ENCODE peak calls at places on chromosome 20, in six cellular contexts. One of them, this sample, is unnamed. For H3K4me1, the result is how much of the 10 kb centered on the place peaks cover.

GRCh38 chr20:61120595-61121515 is 131.2 kb upstream of the CDH4 start:
- DNase-seq in BE2C: peak
- DNase-seq in Peyer's patch: no peak
- DNase-seq in CD8-positive, alpha-beta memory T cell: no peak
- DNase-seq in HepG2: peak
- DNase-seq in spleen: no peak
- DNase-seq in this sample: peak

GRCh38 chr20:57658447-57659130 is 38.4 kb upstream of the ZBP1 start:
- DNase-seq in CD8-positive, alpha-beta memory T cell: peak
- DNase-seq in Peyer's patch: no peak
- DNase-seq in HepG2: no peak
- DNase-seq in spleen: peak
- DNase-seq in BE2C: no peak
- DNase-seq in this sample: peak

GRCh38 chr20:44536139-44536538 is 14.3 kb upstream of the SERINC3 start:
- DNase-seq in HepG2: no peak
- DNase-seq in Peyer's patch: no peak
- DNase-seq in CD8-positive, alpha-beta memory T cell: no peak
- DNase-seq in spleen: no peak
- DNase-seq in BE2C: no peak
- DNase-seq in this sample: no peak

GRCh38 chr20:63979549-63980316 is at the start of gene SAMD10:
- DNase-seq in spleen: peak
- DNase-seq in HepG2: peak
- DNase-seq in Peyer's patch: peak
- DNase-seq in BE2C: peak
- DNase-seq in CD8-positive, alpha-beta memory T cell: peak
- DNase-seq in this sample: peak

GRCh38 chr20:64160536-64161495 is 3.4 kb upstream of the MYT1 start:
- DNase-seq in Peyer's patch: no peak
- DNase-seq in spleen: no peak
- DNase-seq in HepG2: no peak
- DNase-seq in BE2C: peak
- DNase-seq in CD8-positive, alpha-beta memory T cell: no peak
- DNase-seq in this sample: no peak

GRCh38 chr20:36579996-36580545 is 6.7 kb downstream of the TGIF2 start:
- DNase-seq in spleen: no peak
- DNase-seq in Peyer's patch: no peak
- DNase-seq in HepG2: no peak
- DNase-seq in BE2C: no peak
- DNase-seq in CD8-positive, alpha-beta memory T cell: no peak
- DNase-seq in this sample: no peak

GRCh38 chr20:25989196-25989595 is 292.5 kb upstream of the ZNF337 start:
- DNase-seq in CD8-positive, alpha-beta memory T cell: no peak
- DNase-seq in Peyer's patch: no peak
- DNase-seq in HepG2: no peak
- DNase-seq in BE2C: no peak
- DNase-seq in spleen: peak
- DNase-seq in this sample: no peak

GRCh38 chr20:51354769-51355319 is 187.7 kb downstream of the NFATC2 start:
- DNase-seq in Peyer's patch: no peak
- DNase-seq in CD8-positive, alpha-beta memory T cell: no peak
- DNase-seq in spleen: peak
- DNase-seq in HepG2: no peak
- DNase-seq in BE2C: no peak
- DNase-seq in this sample: no peak

GRCh38 chr20:44218441-44218840 is 7.9 kb upstream of the OSER1 start:
- DNase-seq in Peyer's patch: peak
- DNase-seq in spleen: no peak
- DNase-seq in BE2C: no peak
- DNase-seq in CD8-positive, alpha-beta memory T cell: peak
- DNase-seq in HepG2: no peak
- DNase-seq in this sample: no peak

GRCh38 chr20:37991506-37992302 is 41.6 kb downstream of the TTI1 start:
- DNase-seq in CD8-positive, alpha-beta memory T cell: no peak
- DNase-seq in Peyer's patch: no peak
- DNase-seq in spleen: no peak
- DNase-seq in HepG2: no peak
- DNase-seq in BE2C: no peak
- DNase-seq in this sample: no peak

GRCh38 chr20:15482525-15482924 is 1090.7 kb downstream of the KIF16B start:
- DNase-seq in HepG2: no peak
- DNase-seq in spleen: no peak
- DNase-seq in CD8-positive, alpha-beta memory T cell: no peak
- DNase-seq in Peyer's patch: no peak
- DNase-seq in BE2C: no peak
- DNase-seq in this sample: no peak

GRCh38 chr20:1083431-1084080 is 34.8 kb upstream of the PSMF1 start:
- DNase-seq in BE2C: no peak
- DNase-seq in HepG2: no peak
- DNase-seq in Peyer's patch: no peak
- DNase-seq in CD8-positive, alpha-beta memory T cell: no peak
- DNase-seq in spleen: no peak
- DNase-seq in this sample: no peak

GRCh38 chr20:5433352-5433751 is 116.6 kb upstream of the PROKR2 start:
- DNase-seq in spleen: no peak
- DNase-seq in BE2C: no peak
- DNase-seq in HepG2: no peak
- DNase-seq in Peyer's patch: no peak
- DNase-seq in CD8-positive, alpha-beta memory T cell: no peak
- DNase-seq in this sample: no peak

GRCh38 chr20:17806739-17807441 is 107.1 kb downstream of the BANF2 start:
- DNase-seq in spleen: no peak
- DNase-seq in CD8-positive, alpha-beta memory T cell: no peak
- DNase-seq in BE2C: peak
- DNase-seq in Peyer's patch: no peak
- DNase-seq in HepG2: no peak
- DNase-seq in this sample: peak

GRCh38 chr20:17809714-17810631 is 110.2 kb downstream of the BANF2 start:
- DNase-seq in spleen: no peak
- DNase-seq in Peyer's patch: no peak
- DNase-seq in CD8-positive, alpha-beta memory T cell: no peak
- DNase-seq in BE2C: no peak
- DNase-seq in HepG2: no peak
- DNase-seq in this sample: no peak

GRCh38 chr20:17807670-17808069 is 107.9 kb downstream of the BANF2 start:
- DNase-seq in CD8-positive, alpha-beta memory T cell: no peak
- DNase-seq in HepG2: peak
- DNase-seq in Peyer's patch: no peak
- DNase-seq in BE2C: no peak
- DNase-seq in spleen: no peak
- DNase-seq in this sample: no peak

GRCh38 chr20:17808357-17808756 is 108.6 kb downstream of the BANF2 start:
- DNase-seq in CD8-positive, alpha-beta memory T cell: no peak
- DNase-seq in Peyer's patch: no peak
- DNase-seq in spleen: no peak
- DNase-seq in BE2C: no peak
- DNase-seq in HepG2: peak
- DNase-seq in this sample: peak

DNA sequence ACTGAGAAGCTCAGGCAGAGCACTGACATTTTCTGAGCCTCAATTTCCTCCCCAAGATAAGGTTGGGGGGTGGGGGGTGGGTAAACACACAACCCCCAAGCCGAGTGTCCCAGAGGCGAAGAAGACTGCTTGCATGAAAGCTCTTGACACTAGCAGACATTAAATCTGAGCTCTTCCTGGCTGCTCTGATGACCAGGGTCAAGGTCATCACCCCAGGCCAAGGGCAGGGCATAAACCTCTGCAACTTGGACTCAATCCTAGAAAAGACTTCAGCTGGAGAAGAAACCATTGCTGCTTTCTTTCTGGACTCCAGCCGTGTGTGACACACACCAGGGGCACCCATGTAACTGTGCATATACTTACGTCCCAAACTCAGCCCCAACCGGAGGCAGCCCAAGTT is 109.0 kb downstream of the BANF2 start:
- DNase-seq in HepG2: no peak
- DNase-seq in BE2C: no peak
- DNase-seq in Peyer's patch: no peak
- DNase-seq in spleen: no peak
- DNase-seq in CD8-positive, alpha-beta memory T cell: no peak
- DNase-seq in this sample: no peak
- H3K4me1 ChIP-seq in HepG2: half or more
- H3K4me1 ChIP-seq in BE2C: under half
- H3K4me1 ChIP-seq in Peyer's patch: under half
- H3K4me1 ChIP-seq in spleen: under half
- H3K4me1 ChIP-seq in CD8-positive, alpha-beta memory T cell: under half
- H3K4me1 ChIP-seq in this sample: under half

GRCh38 chr20:59153355-59153681 is 10.3 kb upstream of the ZNF831 start:
- DNase-seq in spleen: no peak
- DNase-seq in CD8-positive, alpha-beta memory T cell: no peak
- DNase-seq in Peyer's patch: no peak
- DNase-seq in HepG2: no peak
- DNase-seq in BE2C: no peak
- DNase-seq in this sample: no peak
- H3K4me1 ChIP-seq in spleen: under half
- H3K4me1 ChIP-seq in CD8-positive, alpha-beta memory T cell: half or more
- H3K4me1 ChIP-seq in Peyer's patch: under half
- H3K4me1 ChIP-seq in HepG2: under half
- H3K4me1 ChIP-seq in BE2C: under half
- H3K4me1 ChIP-seq in this sample: under half

GRCh38 chr20:10508060-10508459 is 73.0 kb downstream of the SLX4IP start:
- DNase-seq in CD8-positive, alpha-beta memory T cell: no peak
- DNase-seq in Peyer's patch: no peak
- DNase-seq in BE2C: no peak
- DNase-seq in HepG2: no peak
- DNase-seq in spleen: no peak
- DNase-seq in this sample: no peak
- H3K4me1 ChIP-seq in CD8-positive, alpha-beta memory T cell: under half
- H3K4me1 ChIP-seq in Peyer's patch: under half
- H3K4me1 ChIP-seq in BE2C: under half
- H3K4me1 ChIP-seq in HepG2: under half
- H3K4me1 ChIP-seq in spleen: under half
- H3K4me1 ChIP-seq in this sample: under half

GRCh38 chr20:46010491-46011405 is 2.0 kb downstream of the MMP9 start:
- DNase-seq in spleen: peak
- DNase-seq in CD8-positive, alpha-beta memory T cell: peak
- DNase-seq in BE2C: no peak
- DNase-seq in Peyer's patch: no peak
- DNase-seq in HepG2: no peak
- DNase-seq in this sample: no peak

GRCh38 chr20:46011631-46012482 is 3.1 kb downstream of the MMP9 start:
- DNase-seq in HepG2: peak
- DNase-seq in BE2C: peak
- DNase-seq in Peyer's patch: peak
- DNase-seq in CD8-positive, alpha-beta memory T cell: peak
- DNase-seq in spleen: peak
- DNase-seq in this sample: peak

GRCh38 chr20:46006964-46007363 is 1.7 kb upstream of the MMP9 start:
- DNase-seq in CD8-positive, alpha-beta memory T cell: no peak
- DNase-seq in HepG2: no peak
- DNase-seq in BE2C: no peak
- DNase-seq in Peyer's patch: no peak
- DNase-seq in spleen: no peak
- DNase-seq in this sample: no peak

GRCh38 chr20:46007671-46008070 is 1.0 kb upstream of the MMP9 start:
- DNase-seq in BE2C: no peak
- DNase-seq in CD8-positive, alpha-beta memory T cell: no peak
- DNase-seq in spleen: no peak
- DNase-seq in HepG2: no peak
- DNase-seq in Peyer's patch: no peak
- DNase-seq in this sample: no peak

DNA sequence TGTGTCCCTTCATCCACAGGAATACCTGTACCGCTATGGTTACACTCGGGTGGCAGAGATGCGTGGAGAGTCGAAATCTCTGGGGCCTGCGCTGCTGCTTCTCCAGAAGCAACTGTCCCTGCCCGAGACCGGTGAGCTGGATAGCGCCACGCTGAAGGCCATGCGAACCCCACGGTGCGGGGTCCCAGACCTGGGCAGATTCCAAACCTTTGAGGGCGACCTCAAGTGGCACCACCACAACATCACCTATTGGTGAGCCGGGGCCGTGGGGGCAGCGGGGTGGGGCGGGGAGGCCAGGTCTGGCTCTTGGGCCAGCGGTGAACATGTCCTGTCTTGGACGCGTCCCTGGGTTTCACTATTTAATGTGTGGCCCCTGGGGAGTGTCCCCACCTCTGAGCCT is 1.1 kb downstream of the MMP9 start:
- DNase-seq in BE2C: no peak
- DNase-seq in HepG2: no peak
- DNase-seq in Peyer's patch: no peak
- DNase-seq in spleen: peak
- DNase-seq in CD8-positive, alpha-beta memory T cell: no peak
- DNase-seq in this sample: no peak
- H3K4me1 ChIP-seq in BE2C: under half
- H3K4me1 ChIP-seq in HepG2: under half
- H3K4me1 ChIP-seq in Peyer's patch: under half
- H3K4me1 ChIP-seq in spleen: half or more
- H3K4me1 ChIP-seq in CD8-positive, alpha-beta memory T cell: half or more
- H3K4me1 ChIP-seq in this sample: under half

This sample was measured in colonic mucosa.